ENCODE peak calls at places on chromosomes 6 and 20, in ten cellular contexts. R, U, J, C, A, Z, D, T, V and G are unnamed samples.
A peak's percentile ranks its signal among the peaks of the same experiment; 100 is the strongest.

GRCh38 chr6:14896475-14896874 is 349.4 kb upstream of the JARID2 start:
- DNase-seq in R (no peak), U (no peak), J (peak; percentile 32), C (no peak), A (no peak), Z (no peak), D (no peak), T (no peak), V (no peak), G (no peak)

GRCh38 chr6:134324766-134325165 is 6.9 kb upstream of the SGK1 start:
- DNase-seq in R (no peak), U (no peak), J (no peak), C (no peak), A (no peak), Z (no peak), D (no peak), T (no peak), V (no peak), G (no peak)

GRCh38 chr20:31967830-31968249 is at the start of gene XKR7:
- DNase-seq in R (peak; percentile 5), U (no peak), J (no peak), C (no peak), A (peak; percentile 52), Z (peak; percentile 29), D (no peak), T (no peak), V (no peak), G (no peak)

GRCh38 chr6:44731485-44732095 is 344.1 kb downstream of the CDC5L start:
- DNase-seq in R (no peak), U (no peak), J (no peak), C (no peak), A (no peak), Z (no peak), D (no peak), T (no peak), V (no peak), G (no peak)

GRCh38 chr6:134676307-134677281 is 273.3 kb downstream of the ALDH8A1 start:
- DNase-seq in R (no peak), U (no peak), J (peak; percentile 11), C (no peak), A (no peak), Z (no peak), D (peak; percentile 73), T (no peak), V (no peak), G (no peak)

GRCh38 chr6:148580442-148580841 is 166.4 kb upstream of the UST start:
- DNase-seq in R (no peak), U (no peak), J (no peak), C (no peak), A (no peak), Z (no peak), D (no peak), T (no peak), V (no peak), G (no peak)

GRCh38 chr6:116465246-116465645 is 4.1 kb downstream of the CALHM6 start:
- DNase-seq in R (peak; percentile 52), U (no peak), J (no peak), C (no peak), A (peak; percentile 64), Z (no peak), D (no peak), T (no peak), V (no peak), G (no peak)

GRCh38 chr6:3405679-3406078 is 51.2 kb downstream of the SLC22A23 start:
- DNase-seq in R (no peak), U (no peak), J (peak; percentile 46), C (peak; percentile 38), A (no peak), Z (no peak), D (no peak), T (no peak), V (no peak), G (no peak)

GRCh38 chr6:2765896-2766766 is 938 bp downstream of the WRNIP1 start:
- DNase-seq in R (peak; percentile 60), U (peak; percentile 26), J (peak; percentile 30), C (peak; percentile 26), A (peak; percentile 74), Z (peak; percentile 73), D (peak; percentile 56), T (no peak), V (peak; percentile 32), G (no peak)

GRCh38 chr6:14796974-14797762 is 448.7 kb upstream of the JARID2 start:
- DNase-seq in R (no peak), U (no peak), J (peak; percentile 39), C (no peak), A (no peak), Z (peak; percentile 39), D (no peak), T (no peak), V (no peak), G (no peak)

GRCh38 chr6:83429857-83430605 is 820 bp downstream of the ME1 start:
- DNase-seq in R (peak; percentile 20), U (no peak), J (peak; percentile 40), C (peak; percentile 57), A (peak; percentile 67), Z (peak; percentile 58), D (peak; percentile 15), T (no peak), V (no peak), G (no peak)

GRCh38 chr6:159053781-159054398 is 9.1 kb upstream of the TAGAP start:
- DNase-seq in R (no peak), U (no peak), J (no peak), C (no peak), A (no peak), Z (no peak), D (no peak), T (no peak), V (no peak), G (no peak)

GRCh38 chr6:24205020-24205492 is 79.0 kb downstream of the NRSN1 start:
- DNase-seq in R (peak; percentile 6), U (no peak), J (peak; percentile 38), C (peak; percentile 39), A (peak; percentile 52), Z (peak; percentile 50), D (no peak), T (no peak), V (no peak), G (no peak)

GRCh38 chr6:37637562-37638413 is 59.9 kb downstream of the MDGA1 start:
- DNase-seq in R (no peak), U (no peak), J (no peak), C (peak; percentile 20), A (no peak), Z (peak; percentile 60), D (no peak), T (no peak), V (no peak), G (no peak)

GRCh38 chr6:167826230-167827061 is at the start of gene AFDN:
- DNase-seq in R (peak; percentile 77), U (peak; percentile 80), J (peak; percentile 21), C (peak; percentile 40), A (peak; percentile 81), Z (peak; percentile 85), D (peak; percentile 83), T (peak; percentile 59), V (peak; percentile 66), G (peak; percentile 18)
- TF ChIP-seq POLR2A in R (peak; percentile 65), U (no peak), J (no peak), C (peak; percentile 34), A (peak; percentile 22), Z (no peak), D (peak; percentile 36), T (no peak), V (no peak), G (peak; percentile 11)

GRCh38 chr6:156794963-156795362 is 17.8 kb downstream of the ARID1B start:
- DNase-seq in R (no peak), U (no peak), J (no peak), C (no peak), A (no peak), Z (no peak), D (no peak), T (no peak), V (no peak), G (no peak)
- H3K4me1 ChIP-seq in R (peaks cover 37% of the 10 kb centered on the region), U (peaks cover 7% of the 10 kb centered on the region), J (peaks cover 11% of the 10 kb centered on the region), C (peaks cover 4% of the 10 kb centered on the region), A (peaks cover 57% of the 10 kb centered on the region), Z (peaks cover 7% of the 10 kb centered on the region), D (peaks cover 23% of the 10 kb centered on the region), T (peaks cover 10% of the 10 kb centered on the region), V (no peaks in the 10 kb centered on the region), G (peaks cover 87% of the 10 kb centered on the region)

GRCh38 chr6:160349837-160350236 is 1.7 kb downstream of the SLC22A3 start:
- DNase-seq in R (no peak), U (no peak), J (no peak), C (no peak), A (no peak), Z (no peak), D (peak; percentile 41), T (no peak), V (no peak), G (no peak)
- H3K4me3 ChIP-seq in R (no peak overlapping the region), U (peak overlapping the region; percentile 86), J (no peak overlapping the region), C (peak overlapping the region; percentile 93), A (no peak overlapping the region), Z (no peak overlapping the region), D (no peak overlapping the region), T (peak overlapping the region; percentile 65), V (peak overlapping the region; percentile 51), G (peak overlapping the region; percentile 76)

GRCh38 chr6:29628419-29629281 is 4.3 kb downstream of the GABBR1 start:
- DNase-seq in R (peak; percentile 77), U (peak; percentile 83), J (peak; percentile 73), C (peak; percentile 71), A (peak; percentile 87), Z (peak; percentile 93), D (peak; percentile 77), T (peak; percentile 52), V (peak; percentile 79), G (no peak)

GRCh38 chr6:29625337-29625930 is 7.5 kb downstream of the GABBR1 start:
- DNase-seq in R (no peak), U (no peak), J (no peak), C (no peak), A (peak; percentile 34), Z (peak; percentile 6), D (no peak), T (no peak), V (no peak), G (no peak)

GRCh38 chr6:29626948-29627761 is 5.8 kb downstream of the GABBR1 start:
- DNase-seq in R (no peak), U (peak; percentile 36), J (no peak), C (no peak), A (peak; percentile 50), Z (peak; percentile 15), D (no peak), T (no peak), V (peak; percentile 19), G (no peak)

GRCh38 chr6:29629571-29629970 is 3.4 kb downstream of the GABBR1 start:
- DNase-seq in R (no peak), U (no peak), J (no peak), C (no peak), A (no peak), Z (peak; percentile 5), D (no peak), T (no peak), V (no peak), G (no peak)

DNA sequence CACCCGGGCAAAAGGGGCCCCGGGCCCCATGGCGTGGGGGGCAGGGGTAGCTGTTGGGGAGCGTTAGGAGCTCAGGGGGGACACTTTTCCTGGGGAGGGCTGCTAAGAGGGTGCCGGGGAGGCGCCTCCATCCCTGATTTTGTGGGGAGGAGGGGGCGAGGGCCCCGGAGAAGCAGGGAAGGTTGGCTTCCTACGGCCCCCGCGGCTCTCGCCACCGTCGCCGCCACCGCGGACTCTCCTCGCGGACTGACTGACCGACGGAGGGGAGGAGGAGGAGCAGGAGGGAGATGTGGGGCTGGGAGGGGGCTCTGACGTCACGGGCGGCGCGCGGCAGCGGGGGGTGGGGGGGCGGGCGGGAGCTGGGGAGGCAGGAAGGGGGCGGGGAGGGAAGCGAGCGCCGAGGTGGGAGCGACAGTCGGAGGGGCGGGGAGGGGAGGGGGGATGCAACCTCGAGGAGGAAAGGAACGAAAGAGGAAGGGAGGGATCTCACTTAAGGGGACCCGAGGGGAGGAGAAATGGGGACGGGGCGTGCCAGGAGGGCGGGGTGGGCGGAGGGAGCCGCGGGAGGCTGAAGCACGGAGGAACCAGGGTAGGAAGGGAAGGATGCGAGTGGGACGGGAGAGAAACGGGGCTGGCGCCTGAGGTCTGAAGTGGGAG is 5.1 kb downstream of the GABBR1 start:
- DNase-seq in R (peak; percentile 43), U (peak; percentile 90), J (peak; percentile 86), C (peak; percentile 57), A (peak; percentile 76), Z (peak; percentile 94), D (peak; percentile 66), T (peak; percentile 30), V (peak; percentile 63), G (no peak)
- TF ChIP-seq POLR2A in R (peak; percentile 32), U (peak; percentile 68), J (peak; percentile 96), C (no peak), A (peak; percentile 61), Z (peak; percentile 92), D (peak; percentile 20), T (peak; percentile 40), V (peak; percentile 71), G (peak; percentile 58)